ENCODE peak calls at places on chromosomes 13 and 19, in four cellular contexts. One of them, this sample, is unnamed.

GRCh38 chr19:32208060-32208459 is 137.3 kb upstream of the ZNF507 start:
- DNase-seq in HepG2: no peak
- DNase-seq in A549: no peak
- DNase-seq in GM12878: no peak
- DNase-seq in this sample: no peak

GRCh38 chr19:49878744-49879070 is 1.2 kb downstream of the TBC1D17 start:
- DNase-seq in A549: no peak
- DNase-seq in HepG2: no peak
- DNase-seq in GM12878: no peak
- DNase-seq in this sample: no peak

GRCh38 chr19:41575998-41576397 is at the start of gene CEACAM21:
- DNase-seq in GM12878: no peak
- DNase-seq in HepG2: no peak
- DNase-seq in A549: no peak
- DNase-seq in this sample: peak; percentile 71

GRCh38 chr13:59024434-59024833 is 1139.3 kb downstream of the DIAPH3 start:
- DNase-seq in A549: no peak
- DNase-seq in HepG2: no peak
- DNase-seq in GM12878: no peak
- DNase-seq in this sample: no peak

GRCh38 chr13:86960876-86961275 is 710.3 kb upstream of the SLITRK5 start:
- DNase-seq in HepG2: no peak
- DNase-seq in GM12878: no peak
- DNase-seq in A549: no peak
- DNase-seq in this sample: no peak

GRCh38 chr19:30898353-30899103 is 450.7 kb downstream of the TSHZ3 start:
- DNase-seq in A549: no peak
- DNase-seq in GM12878: no peak
- DNase-seq in HepG2: no peak
- DNase-seq in this sample: no peak

GRCh38 chr19:28481674-28482073 is 731.3 kb downstream of the UQCRFS1 start:
- DNase-seq in A549: no peak
- DNase-seq in HepG2: no peak
- DNase-seq in GM12878: no peak
- DNase-seq in this sample: no peak

GRCh38 chr19:13764821-13765394 is 586 bp downstream of the MRI1 start:
- DNase-seq in HepG2: no peak
- DNase-seq in A549: no peak
- DNase-seq in GM12878: no peak
- DNase-seq in this sample: peak; percentile 55

GRCh38 chr19:48390188-48391099 is 907 bp downstream of the KDELR1 start:
- DNase-seq in A549: no peak
- DNase-seq in HepG2: peak; percentile 44
- DNase-seq in GM12878: no peak
- DNase-seq in this sample: peak; percentile 97

GRCh38 chr13:29513002-29513980 is 82.2 kb downstream of the SLC7A1 start:
- DNase-seq in A549: no peak
- DNase-seq in HepG2: no peak
- DNase-seq in GM12878: no peak
- DNase-seq in this sample: peak; percentile 66

GRCh38 chr19:15114153-15114540 is 6.9 kb downstream of the SYDE1 start:
- DNase-seq in HepG2: no peak
- DNase-seq in GM12878: no peak
- DNase-seq in A549: no peak
- DNase-seq in this sample: peak; percentile 17

GRCh38 chr19:15138427-15138826 is 31.2 kb downstream of the SYDE1 start:
- DNase-seq in GM12878: no peak
- DNase-seq in HepG2: no peak
- DNase-seq in A549: no peak
- DNase-seq in this sample: no peak

GRCh38 chr19:42362342-42362741 is 27.8 kb downstream of the CNFN start:
- DNase-seq in A549: no peak
- DNase-seq in GM12878: no peak
- DNase-seq in HepG2: no peak
- DNase-seq in this sample: no peak

GRCh38 chr13:101111894-101112293 is 304.4 kb downstream of the NALCN start:
- DNase-seq in HepG2: no peak
- DNase-seq in A549: no peak
- DNase-seq in GM12878: no peak
- DNase-seq in this sample: no peak

GRCh38 chr13:103788061-103788652 is 721.9 kb upstream of the SLC10A2 start:
- DNase-seq in GM12878: no peak
- DNase-seq in A549: no peak
- DNase-seq in HepG2: no peak
- DNase-seq in this sample: no peak

GRCh38 chr13:40026174-40026585 is 370.7 kb downstream of the COG6 start:
- DNase-seq in GM12878: peak; percentile 100
- DNase-seq in A549: no peak
- DNase-seq in HepG2: no peak
- DNase-seq in this sample: no peak

GRCh38 chr19:34345934-34346333 is 19.1 kb upstream of the GPI start:
- DNase-seq in GM12878: no peak
- DNase-seq in HepG2: peak; percentile 63
- DNase-seq in A549: peak; percentile 91
- DNase-seq in this sample: peak; percentile 64

GRCh38 chr19:48970139-48970766 is 5.1 kb downstream of the FTL start:
- DNase-seq in HepG2: no peak
- DNase-seq in GM12878: no peak
- DNase-seq in A549: no peak
- DNase-seq in this sample: peak; percentile 3

GRCh38 chr13:104008571-104009435 is 942.6 kb upstream of the SLC10A2 start:
- DNase-seq in A549: no peak
- DNase-seq in HepG2: no peak
- DNase-seq in GM12878: no peak
- DNase-seq in this sample: no peak

GRCh38 chr13:109904218-109904617 is 117.8 kb upstream of the IRS2 start:
- DNase-seq in A549: no peak
- DNase-seq in GM12878: no peak
- DNase-seq in HepG2: no peak
- DNase-seq in this sample: peak; percentile 71

DNA sequence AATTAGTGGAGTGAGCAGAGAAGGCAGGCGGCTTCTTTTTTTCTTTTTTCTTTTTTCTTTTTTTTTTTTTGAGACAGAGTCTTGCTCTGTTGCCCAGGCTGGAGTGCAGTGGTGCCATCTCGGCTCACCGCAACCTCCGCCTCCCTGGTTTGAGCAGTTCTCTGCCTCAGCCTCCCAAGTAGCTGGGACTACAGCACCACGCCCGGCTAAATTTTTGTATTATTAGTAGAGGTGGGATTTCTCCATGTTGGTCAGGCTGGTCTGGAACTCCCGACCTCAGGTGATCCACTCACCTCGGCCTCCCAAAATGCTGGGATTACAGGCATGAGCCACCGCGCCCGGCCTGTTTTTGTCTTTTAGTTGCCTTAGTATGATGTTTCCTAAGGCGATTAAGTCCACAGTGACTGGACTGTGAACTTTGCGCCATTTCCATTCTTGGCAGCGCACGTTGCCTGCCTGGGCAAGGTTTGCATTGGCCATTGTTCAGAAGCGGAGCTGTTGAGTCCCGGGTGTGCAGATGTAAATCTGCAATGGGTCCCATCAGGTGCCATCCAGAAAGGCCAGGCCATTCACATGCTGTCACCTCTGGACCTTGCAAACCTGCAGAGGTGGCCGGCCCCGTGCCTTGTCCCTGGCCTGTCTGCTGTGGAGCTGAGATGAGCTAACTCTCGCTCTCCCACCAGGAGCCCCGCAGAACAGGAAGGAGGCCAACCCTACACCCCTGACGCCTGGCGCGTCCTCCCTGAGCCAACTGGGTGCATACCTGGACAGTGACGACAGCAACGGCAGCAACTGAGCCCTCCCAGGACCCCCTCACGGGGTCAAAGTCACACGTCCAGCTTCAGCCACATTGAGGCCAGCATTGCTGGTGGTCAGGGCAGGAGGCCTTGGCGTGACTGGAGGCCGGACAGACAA is 10.9 kb upstream of the SHD start:
- DNase-seq in GM12878: no peak
- DNase-seq in A549: no peak
- DNase-seq in HepG2: peak; percentile 69
- DNase-seq in this sample: no peak
- TF ChIP-seq CTCF in GM12878: no peak
- TF ChIP-seq CTCF in A549: no peak
- TF ChIP-seq CTCF in HepG2: no peak
- TF ChIP-seq CTCF in this sample: no peak

DNA sequence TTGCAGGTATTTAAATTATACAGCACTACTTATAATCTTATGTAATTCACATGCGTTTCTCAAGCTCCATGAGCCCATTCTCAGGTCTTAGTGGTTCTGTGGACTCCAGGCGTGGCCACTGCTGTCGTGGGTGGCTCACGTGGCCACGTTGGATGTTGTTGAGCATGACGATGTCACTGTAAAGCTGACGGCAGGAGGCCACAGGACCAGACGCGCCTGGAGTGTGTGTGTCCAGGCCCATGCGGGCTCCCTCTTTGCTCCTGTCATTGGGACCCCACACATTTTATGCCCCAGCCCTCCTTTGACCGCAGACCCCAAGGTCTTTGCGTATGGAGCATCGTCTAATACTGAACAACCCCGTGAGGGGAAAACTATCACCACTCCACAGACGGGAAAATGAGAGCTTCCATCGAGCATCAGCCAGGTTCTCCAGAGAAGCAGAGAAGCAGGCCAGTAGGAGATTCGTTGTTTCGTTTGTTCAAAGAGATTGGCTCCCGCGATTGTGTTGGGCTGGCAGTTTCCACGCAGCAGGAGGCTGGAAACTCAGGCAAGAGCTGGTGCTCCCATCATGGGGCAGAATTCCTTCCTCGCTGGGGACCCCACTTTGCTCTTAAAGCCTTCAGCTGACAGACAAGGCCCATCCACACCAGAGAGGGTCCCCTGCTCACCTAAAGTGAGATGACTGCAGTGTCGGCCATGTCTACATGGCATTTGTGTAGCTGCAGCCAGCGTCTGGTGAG is 129.3 kb upstream of the SPACA7 start:
- DNase-seq in HepG2: no peak
- DNase-seq in A549: no peak
- DNase-seq in GM12878: no peak
- DNase-seq in this sample: no peak
- TF ChIP-seq MYC in HepG2: no peak
- TF ChIP-seq MYC in A549: no peak
- TF ChIP-seq MYC in GM12878: no peak
- TF ChIP-seq MYC in this sample: no peak

GRCh38 chr13:53310786-53311185 is 282.2 kb downstream of the OLFM4 start:
- DNase-seq in GM12878: no peak
- DNase-seq in A549: no peak
- DNase-seq in HepG2: no peak
- DNase-seq in this sample: no peak

DNA sequence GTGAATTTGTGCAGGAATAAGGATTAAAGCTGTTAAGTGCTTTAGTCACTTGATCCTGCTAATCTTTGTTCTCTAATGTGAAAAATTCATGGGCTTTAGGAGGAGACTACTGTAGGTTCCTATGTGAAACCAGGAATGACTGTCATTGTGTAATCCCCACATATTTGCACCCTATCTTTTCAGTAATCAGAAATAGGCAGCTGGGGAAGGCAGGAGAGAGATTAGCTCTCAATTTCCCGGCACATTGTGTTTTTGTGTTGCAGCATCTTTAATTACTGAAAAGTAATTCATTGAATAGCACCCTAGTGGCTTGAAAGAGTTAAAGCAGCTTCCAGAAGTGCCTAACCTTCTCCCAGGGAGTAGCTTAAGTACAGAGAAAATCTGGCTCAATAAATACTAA is 282.9 kb downstream of the OLFM4 start:
- DNase-seq in A549: no peak
- DNase-seq in HepG2: no peak
- DNase-seq in GM12878: no peak
- DNase-seq in this sample: no peak
- TF ChIP-seq CTCF in A549: no peak
- TF ChIP-seq CTCF in HepG2: no peak
- TF ChIP-seq CTCF in GM12878: no peak
- TF ChIP-seq CTCF in this sample: no peak

DNA sequence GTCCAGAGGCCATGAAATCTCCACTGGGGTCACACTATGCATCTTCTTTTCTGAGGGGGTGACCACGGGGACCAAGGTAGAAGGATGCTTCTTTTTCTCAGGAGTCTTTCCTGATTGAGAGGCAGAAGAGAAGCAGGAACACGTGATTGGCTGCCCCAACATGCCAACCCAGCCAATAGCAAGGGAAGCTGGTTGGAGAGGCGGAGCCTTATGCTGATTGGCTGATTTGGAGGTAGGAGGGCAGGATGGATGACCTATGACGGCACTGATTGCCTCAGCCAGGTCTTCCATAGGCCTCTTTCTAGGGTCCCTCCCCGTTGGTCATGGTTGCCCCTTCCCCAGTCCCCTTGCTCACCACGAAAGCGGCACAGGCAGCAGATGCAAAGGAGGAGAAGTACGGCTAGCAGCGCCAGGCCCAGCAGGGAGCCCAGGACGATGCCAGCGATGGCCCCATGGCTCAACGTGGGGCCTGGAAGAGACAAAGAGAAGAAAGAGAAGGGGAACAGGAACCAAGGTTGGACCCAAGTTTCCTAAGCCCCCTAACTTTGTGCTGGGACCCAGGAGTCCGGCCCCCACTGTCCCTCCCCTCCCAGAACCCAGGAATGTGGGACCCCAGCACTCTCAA is 8.0 kb downstream of the VSIG10L start:
- DNase-seq in A549: no peak
- DNase-seq in HepG2: no peak
- DNase-seq in GM12878: no peak
- DNase-seq in this sample: peak; percentile 37
- TF ChIP-seq MYC in A549: no peak
- TF ChIP-seq MYC in HepG2: no peak
- TF ChIP-seq MYC in GM12878: no peak
- TF ChIP-seq MYC in this sample: no peak

DNA sequence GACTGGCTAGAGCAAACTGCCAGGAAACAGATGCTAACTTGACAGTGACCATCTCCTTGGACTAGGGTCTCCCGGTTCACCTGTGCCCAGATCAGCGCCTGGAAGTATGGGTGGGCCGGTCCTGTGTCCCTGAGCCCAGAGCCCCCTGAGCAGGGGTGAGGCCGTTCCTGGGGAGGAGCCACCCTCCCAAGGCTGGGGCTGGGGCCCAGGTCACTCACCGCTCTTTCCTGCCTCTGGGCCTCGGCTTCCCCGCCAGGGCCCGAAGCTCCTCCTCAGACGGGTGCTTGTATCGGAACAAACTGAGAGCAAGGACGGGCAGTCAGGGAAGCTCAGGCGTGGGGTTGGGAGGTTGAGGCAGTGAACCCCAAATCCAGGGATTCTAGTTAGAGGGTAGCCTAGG is 5.4 kb downstream of the TMEM161A start:
- DNase-seq in A549: no peak
- DNase-seq in HepG2: no peak
- DNase-seq in GM12878: no peak
- DNase-seq in this sample: no peak
- TF ChIP-seq CTCF in A549: no peak
- TF ChIP-seq CTCF in HepG2: no peak
- TF ChIP-seq CTCF in GM12878: no peak
- TF ChIP-seq CTCF in this sample: no peak

This sample was measured in NB4.